ENCODE peak calls at places on chromosomes 1 and 21, in four cellular contexts. One of them, this sample, is unnamed.

GRCh38 chr1:160993544-160993943 is 27.4 kb downstream of the F11R start:
- DNase-seq in MM.1S: peak; percentile 51
- DNase-seq in NCI-H1048: no peak
- DNase-seq in NCI-H774: no peak
- DNase-seq in this sample: no peak

GRCh38 chr1:173427146-173428054 is 49.7 kb upstream of the PRDX6 start:
- DNase-seq in MM.1S: no peak
- DNase-seq in NCI-H774: no peak
- DNase-seq in NCI-H1048: no peak
- DNase-seq in this sample: no peak

GRCh38 chr1:182872881-182873280 is 33.7 kb downstream of the DHX9 start:
- DNase-seq in NCI-H774: no peak
- DNase-seq in MM.1S: no peak
- DNase-seq in NCI-H1048: no peak
- DNase-seq in this sample: no peak

GRCh38 chr1:12342261-12343003 is 112.6 kb downstream of the VPS13D start:
- DNase-seq in NCI-H774: no peak
- DNase-seq in MM.1S: no peak
- DNase-seq in NCI-H1048: no peak
- DNase-seq in this sample: no peak

GRCh38 chr21:45516671-45517151 is 25.5 kb downstream of the SLC19A1 start:
- DNase-seq in NCI-H1048: no peak
- DNase-seq in NCI-H774: no peak
- DNase-seq in MM.1S: no peak
- DNase-seq in this sample: no peak

GRCh38 chr1:8370046-8370881 is 52.4 kb downstream of the SLC45A1 start:
- DNase-seq in NCI-H1048: no peak
- DNase-seq in NCI-H774: peak; percentile 35
- DNase-seq in MM.1S: no peak
- DNase-seq in this sample: peak; percentile 84

GRCh38 chr1:32250893-32251716 is at the start of gene LCK:
- DNase-seq in NCI-H774: no peak
- DNase-seq in NCI-H1048: no peak
- DNase-seq in MM.1S: no peak
- DNase-seq in this sample: no peak

GRCh38 chr1:112544753-112545152 is 36.0 kb downstream of the WNT2B start:
- DNase-seq in MM.1S: no peak
- DNase-seq in NCI-H774: no peak
- DNase-seq in NCI-H1048: no peak
- DNase-seq in this sample: no peak

GRCh38 chr1:39387452-39387851 is 104.0 kb upstream of the BMP8A start:
- DNase-seq in MM.1S: no peak
- DNase-seq in NCI-H774: no peak
- DNase-seq in NCI-H1048: no peak
- DNase-seq in this sample: no peak

GRCh38 chr1:39940253-39940652 is 14.7 kb upstream of the MFSD2A start:
- DNase-seq in NCI-H774: no peak
- DNase-seq in NCI-H1048: no peak
- DNase-seq in MM.1S: no peak
- DNase-seq in this sample: no peak

GRCh38 chr21:45294509-45295291 is 7.0 kb upstream of the POFUT2 start:
- DNase-seq in MM.1S: no peak
- DNase-seq in NCI-H1048: no peak
- DNase-seq in NCI-H774: no peak
- DNase-seq in this sample: no peak

GRCh38 chr1:225834417-225835329 is 24.7 kb downstream of the EPHX1 start:
- DNase-seq in NCI-H774: no peak
- DNase-seq in MM.1S: no peak
- DNase-seq in NCI-H1048: no peak
- DNase-seq in this sample: no peak

GRCh38 chr1:159084152-159084551 is 7.6 kb upstream of the AIM2 start:
- DNase-seq in NCI-H774: no peak
- DNase-seq in MM.1S: no peak
- DNase-seq in NCI-H1048: no peak
- DNase-seq in this sample: no peak

GRCh38 chr1:222792744-222793143 is 22.1 kb upstream of the DISP1 start:
- DNase-seq in NCI-H774: no peak
- DNase-seq in NCI-H1048: no peak
- DNase-seq in MM.1S: no peak
- DNase-seq in this sample: no peak